ENCODE peak calls at places on chromosomes 6 and 20, in six cellular contexts. A, Q, F, L, N and H are unnamed samples.

GRCh38 chr20:38825901-38826625 is 20.6 kb downstream of the PPP1R16B start:
- DNase-seq in A (no peak), Q (no peak), F (no peak), L (no peak), N (no peak), H (no peak)

GRCh38 chr20:48708630-48709029 is 119.2 kb downstream of the PREX1 start:
- DNase-seq in A (no peak), Q (no peak), F (no peak), L (no peak), N (no peak), H (no peak)

GRCh38 chr20:52564594-52564993 is 373.0 kb upstream of the ZFP64 start:
- DNase-seq in A (no peak), Q (no peak), F (no peak), L (no peak), N (no peak), H (no peak)

GRCh38 chr6:105902401-105903031 is 183.6 kb upstream of the PRDM1 start:
- DNase-seq in A (no peak), Q (no peak), F (no peak), L (peak), N (no peak), H (no peak)

GRCh38 chr6:149059557-149059956 is 258.0 kb upstream of the TAB2 start:
- DNase-seq in A (no peak), Q (no peak), F (no peak), L (no peak), N (no peak), H (no peak)

GRCh38 chr6:161038229-161039003 is 46.8 kb downstream of the MAP3K4 start:
- DNase-seq in A (no peak), Q (no peak), F (no peak), L (peak), N (no peak), H (no peak)

GRCh38 chr20:53547664-53548239 is 45.9 kb downstream of the ZNF217 start:
- DNase-seq in A (peak), Q (peak), F (no peak), L (peak), N (no peak), H (no peak)

GRCh38 chr6:152746172-152746553 is 4.4 kb upstream of the VIP start:
- DNase-seq in A (no peak), Q (no peak), F (no peak), L (peak), N (no peak), H (no peak)

GRCh38 chr6:15299430-15300131 is 53.7 kb downstream of the JARID2 start:
- DNase-seq in A (no peak), Q (peak), F (no peak), L (no peak), N (no peak), H (no peak)

GRCh38 chr6:143052282-143052681 is 8.4 kb upstream of the AIG1 start:
- DNase-seq in A (no peak), Q (no peak), F (no peak), L (no peak), N (no peak), H (no peak)

GRCh38 chr20:37455659-37456058 is 65.4 kb upstream of the NNAT start:
- DNase-seq in A (no peak), Q (no peak), F (no peak), L (no peak), N (no peak), H (no peak)

GRCh38 chr6:91376686-91377085 is 789.8 kb upstream of the MAP3K7 start:
- DNase-seq in A (no peak), Q (no peak), F (no peak), L (no peak), N (no peak), H (no peak)

GRCh38 chr6:32087574-32088486 is 21.3 kb downstream of the TNXB start:
- DNase-seq in A (no peak), Q (no peak), F (peak), L (peak), N (peak), H (peak)

GRCh38 chr6:108134213-108134973 is 31.4 kb upstream of the NR2E1 start:
- DNase-seq in A (no peak), Q (no peak), F (no peak), L (no peak), N (no peak), H (no peak)

GRCh38 chr6:122322824-122323223 is 76.6 kb upstream of the HSF2 start:
- DNase-seq in A (no peak), Q (no peak), F (no peak), L (peak), N (no peak), H (no peak)

GRCh38 chr20:37380864-37381579 is 35.1 kb downstream of the SRC start:
- DNase-seq in A (no peak), Q (no peak), F (no peak), L (no peak), N (no peak), H (no peak)

GRCh38 chr6:89208551-89208950 is 8.6 kb downstream of the GABRR1 start:
- DNase-seq in A (peak), Q (no peak), F (no peak), L (no peak), N (no peak), H (no peak)

GRCh38 chr6:158849899-158850806 is 31.0 kb upstream of the EZR start:
- DNase-seq in A (no peak), Q (peak), F (no peak), L (peak), N (peak), H (peak)

GRCh38 chr6:17987576-17988421 is at the start of gene KIF13A:
- DNase-seq in A (peak), Q (peak), F (no peak), L (no peak), N (no peak), H (no peak)

GRCh38 chr6:149169761-149170359 is 147.7 kb upstream of the TAB2 start:
- DNase-seq in A (no peak), Q (no peak), F (no peak), L (no peak), N (no peak), H (no peak)

GRCh38 chr6:161204866-161205557 is 68.8 kb downstream of the AGPAT4 start:
- DNase-seq in A (no peak), Q (no peak), F (no peak), L (no peak), N (no peak), H (no peak)

GRCh38 chr6:31948753-31949413 is 3.0 kb downstream of the CFB start:
- DNase-seq in A (no peak), Q (no peak), F (no peak), L (peak), N (no peak), H (no peak)

GRCh38 chr6:345747-346388 is 45.7 kb upstream of the IRF4 start:
- DNase-seq in A (no peak), Q (no peak), F (no peak), L (peak), N (no peak), H (no peak)

GRCh38 chr6:38579010-38579628 is 60.6 kb downstream of the BTBD9 start:
- DNase-seq in A (no peak), Q (no peak), F (no peak), L (no peak), N (no peak), H (no peak)

GRCh38 chr20:62707981-62708521 is 585 bp upstream of the NTSR1 start:
- DNase-seq in A (no peak), Q (no peak), F (no peak), L (no peak), N (no peak), H (no peak)

GRCh38 chr6:167764713-167765479 is 61.8 kb upstream of the AFDN start:
- DNase-seq in A (no peak), Q (no peak), F (no peak), L (no peak), N (no peak), H (no peak)

GRCh38 chr6:40819182-40819834 is 219.7 kb downstream of the UNC5CL start:
- DNase-seq in A (no peak), Q (no peak), F (no peak), L (no peak), N (no peak), H (no peak)

GRCh38 chr6:26257272-26257671 is 107.7 kb upstream of the BTN3A2 start:
- DNase-seq in A (no peak), Q (no peak), F (no peak), L (no peak), N (no peak), H (no peak)